ENCODE peak calls at places on chromosomes 3 and 15, in ten cellular contexts. G is Panc1; T is HCT116; P is GM03348; R is brain pericyte; I is HT1080; N is stimulated activated CD8-positive, alpha-beta memory T cell treated with anti-CD3 and anti-CD28 coated beads, Interleukin-15, amount 100 ng/mL, for 1 hour; W is AG04450; V is tibial nerve; O is iPS-NIHi11. K is an unnamed sample.

GRCh38 chr3:10912784-10913183 is 79.8 kb upstream of the SLC6A1 start:
- DNase-seq in T (no peak), O (no peak), I (no peak), P (no peak), V (no peak), R (no peak), N (no peak), G (no peak), W (no peak), K (no peak)

GRCh38 chr3:52372822-52373504 is 56.8 kb downstream of the DNAH1 start:
- DNase-seq in T (no peak), R (no peak), V (no peak), P (peak; percentile 44), W (no peak), I (no peak), G (no peak), O (peak; percentile 75), N (no peak), K (no peak)

GRCh38 chr3:143856252-143856977 is 8.1 kb upstream of the SLC9A9 start:
- DNase-seq in R (no peak), W (no peak), N (no peak), V (no peak), O (no peak), T (no peak), P (no peak), I (peak; percentile 29), G (no peak), K (no peak)

GRCh38 chr3:64011685-64012084 is 11.6 kb downstream of the PSMD6 start:
- DNase-seq in O (no peak), W (no peak), R (no peak), I (peak; percentile 63), N (no peak), G (no peak), V (no peak), T (no peak), P (peak; percentile 8), K (no peak)

GRCh38 chr15:66429117-66429516 is 42.4 kb downstream of the MAP2K1 start:
- DNase-seq in O (no peak), I (no peak), R (no peak), G (no peak), P (no peak), T (no peak), N (no peak), V (no peak), W (no peak), K (no peak)

GRCh38 chr15:68511073-68511991 is 67.5 kb upstream of the CORO2B start:
- DNase-seq in V (no peak), O (no peak), T (no peak), I (peak; percentile 35), N (no peak), P (peak; percentile 83), G (no peak), R (no peak), W (no peak), K (no peak)

GRCh38 chr3:52518723-52519444 is 14.8 kb downstream of the NT5DC2 start:
- DNase-seq in T (no peak), R (no peak), I (no peak), V (no peak), O (peak; percentile 94), G (no peak), W (no peak), N (no peak), P (peak; percentile 60), K (peak; percentile 22)

GRCh38 chr3:195580733-195581443 is 2.9 kb downstream of the APOD start:
- DNase-seq in P (peak; percentile 54), N (no peak), I (no peak), V (no peak), T (no peak), W (peak; percentile 13), G (no peak), R (no peak), O (no peak), K (no peak)

GRCh38 chr3:4972652-4973643 is 6.3 kb upstream of the BHLHE40 start:
- DNase-seq in O (no peak), N (no peak), I (no peak), P (no peak), T (no peak), G (no peak), W (no peak), V (no peak), R (no peak), K (no peak)

GRCh38 chr3:192935441-192935840 is 17.8 kb upstream of the MB21D2 start:
- DNase-seq in P (no peak), T (no peak), W (peak; percentile 30), V (no peak), N (no peak), O (no peak), I (peak; percentile 52), G (no peak), R (no peak), K (no peak)

GRCh38 chr3:53140575-53141467 is 10.6 kb upstream of the RFT1 start:
- DNase-seq in N (no peak), W (no peak), R (no peak), T (no peak), O (no peak), P (peak; percentile 72), I (peak; percentile 68), V (no peak), G (no peak), K (no peak)

GRCh38 chr3:186637661-186638060 is 2.5 kb upstream of the FETUB start:
- DNase-seq in R (no peak), G (no peak), O (no peak), T (no peak), N (no peak), I (no peak), V (no peak), W (no peak), P (no peak), K (no peak)

GRCh38 chr3:153290278-153291015 is 128.4 kb downstream of the RAP2B start:
- DNase-seq in T (no peak), N (no peak), W (no peak), P (no peak), V (no peak), R (no peak), O (no peak), G (no peak), I (no peak), K (no peak)

GRCh38 chr3:195760345-195760983 is 39.7 kb downstream of the MUC20 start:
- DNase-seq in V (no peak), R (no peak), N (no peak), T (no peak), I (no peak), O (no peak), G (no peak), W (no peak), P (no peak), K (no peak)

GRCh38 chr3:47909607-47910006 is 106.6 kb downstream of the MAP4 start:
- DNase-seq in R (no peak), T (no peak), N (no peak), I (no peak), P (no peak), O (no peak), G (no peak), V (no peak), W (no peak), K (no peak)

GRCh38 chr3:142586803-142587406 is 8.4 kb upstream of the ATR start:
- DNase-seq in W (peak; percentile 32), T (peak; percentile 80), I (peak; percentile 86), N (no peak), O (peak; percentile 65), G (peak; percentile 87), R (peak; percentile 41), P (peak; percentile 68), V (peak; percentile 65), K (peak; percentile 65)

GRCh38 chr3:143298886-143299535 is 179.4 kb downstream of the CHST2 start:
- DNase-seq in G (no peak), N (no peak), T (no peak), V (no peak), W (no peak), R (no peak), P (no peak), I (no peak), O (no peak), K (no peak)

GRCh38 chr15:39153058-39153457 is 427.8 kb upstream of the THBS1 start:
- DNase-seq in O (no peak), N (no peak), P (no peak), V (no peak), T (no peak), I (no peak), R (no peak), W (no peak), G (no peak), K (no peak)

GRCh38 chr3:98188553-98188952 is 22.1 kb downstream of the OR5H15 start:
- DNase-seq in T (peak; percentile 7), W (no peak), N (no peak), G (no peak), R (no peak), I (peak; percentile 10), V (no peak), P (peak; percentile 3), O (peak; percentile 29), K (no peak)

GRCh38 chr3:69004183-69004582 is 9.3 kb downstream of the EOGT start:
- DNase-seq in V (no peak), P (no peak), N (no peak), G (no peak), T (no peak), W (no peak), O (no peak), R (no peak), I (no peak), K (no peak)

GRCh38 chr3:153173758-153174516 is 11.9 kb downstream of the RAP2B start:
- DNase-seq in R (no peak), T (peak; percentile 52), I (peak; percentile 84), O (peak; percentile 21), G (no peak), W (no peak), P (peak; percentile 53), N (no peak), V (no peak), K (no peak)

GRCh38 chr3:55564709-55565108 is 77.6 kb upstream of the WNT5A start:
- DNase-seq in W (no peak), T (no peak), O (no peak), V (no peak), N (no peak), I (no peak), P (no peak), G (no peak), R (no peak), K (no peak)

GRCh38 chr3:112499328-112499727 is at the start of gene BTLA:
- DNase-seq in V (no peak), O (no peak), R (no peak), G (no peak), N (no peak), I (no peak), P (no peak), T (no peak), W (no peak), K (no peak)

K was measured in SHP77.